ENCODE peak calls at places on chromosomes 11 and 22, in seven cellular contexts. B is neural progenitor cell, G is OCI-LY7, X is GM23338, C is PC-3, O is SK-N-SH, R is MM.1S. Q is an unnamed sample.
A peak's percentile ranks its signal among the peaks of the same experiment; 100 is the strongest.

GRCh38 chr11:119192111-119192510 is 6.8 kb downstream of the NHERF4 start:
- DNase-seq in B (no peak), X (no peak), C (no peak), O (no peak), R (no peak), G (no peak), Q (peak; percentile 49)

GRCh38 chr11:25650319-25650718 is 681.6 kb upstream of the ANO3 start:
- DNase-seq in G (no peak), B (no peak), O (no peak), C (no peak), R (no peak), X (no peak), Q (no peak)

GRCh38 chr11:15779518-15779917 is 576.8 kb downstream of the SOX6 start:
- DNase-seq in R (no peak), B (no peak), C (no peak), X (no peak), O (no peak), G (no peak), Q (no peak)

GRCh38 chr11:118434553-118435232 is 1.6 kb upstream of the KMT2A start:
- DNase-seq in B (peak; percentile 77), X (peak; percentile 73), O (no peak), G (peak; percentile 59), R (peak; percentile 31), C (peak; percentile 49), Q (peak; percentile 73)

GRCh38 chr11:131683666-131684065 is 313.3 kb downstream of the NTM start:
- DNase-seq in R (no peak), X (no peak), O (no peak), B (no peak), C (no peak), G (no peak), Q (no peak)

GRCh38 chr11:78082146-78082545 is 2.5 kb upstream of the NDUFC2 start:
- DNase-seq in R (no peak), B (no peak), O (no peak), X (no peak), C (no peak), G (no peak), Q (no peak)

GRCh38 chr22:43783777-43784176 is 28.3 kb downstream of the EFCAB6 start:
- DNase-seq in O (no peak), B (no peak), R (no peak), C (peak; percentile 2), X (peak; percentile 49), G (no peak), Q (peak; percentile 14)

GRCh38 chr22:20021196-20022181 is 579 bp downstream of the TANGO2 start:
- DNase-seq in X (no peak), B (peak; percentile 47), O (peak; percentile 75), R (peak; percentile 12), C (peak; percentile 46), G (peak; percentile 14), Q (peak; percentile 91)

GRCh38 chr22:27405672-27406388 is 395.7 kb downstream of the MN1 start:
- DNase-seq in B (peak; percentile 80), C (peak; percentile 68), X (peak; percentile 72), R (peak; percentile 11), O (peak; percentile 82), G (peak; percentile 46), Q (peak; percentile 74)

GRCh38 chr22:19870153-19871022 is 15.7 kb upstream of the GNB1L start:
- DNase-seq in B (no peak), C (no peak), X (no peak), G (no peak), R (no peak), O (no peak), Q (no peak)

GRCh38 chr11:82547163-82547560 is 186.5 kb downstream of the FAM181B start:
- DNase-seq in X (no peak), G (no peak), R (no peak), B (peak; percentile 2), C (no peak), O (no peak), Q (no peak)

GRCh38 chr22:49775191-49776052 is 52.3 kb downstream of the BRD1 start:
- DNase-seq in G (no peak), B (no peak), C (no peak), R (no peak), O (no peak), X (no peak), Q (no peak)

GRCh38 chr11:123426766-123427165 is 3.3 kb upstream of the GRAMD1B start:
- DNase-seq in X (no peak), G (no peak), B (no peak), R (no peak), C (no peak), O (no peak), Q (no peak)

GRCh38 chr11:103888541-103888951 is 147.9 kb upstream of the DDI1 start:
- DNase-seq in O (no peak), C (peak; percentile 42), B (no peak), X (no peak), R (no peak), G (no peak), Q (peak; percentile 10)

GRCh38 chr11:123064268-123064657 is 2.3 kb upstream of the HSPA8 start:
- DNase-seq in O (no peak), G (peak; percentile 14), R (no peak), X (no peak), B (no peak), C (no peak), Q (no peak)

GRCh38 chr11:57482782-57483569 is 22.6 kb downstream of the RTN4RL2 start:
- DNase-seq in R (peak; percentile 50), C (peak; percentile 32), B (peak; percentile 83), O (peak; percentile 96), G (peak; percentile 57), X (peak; percentile 88), Q (peak; percentile 74)

GRCh38 chr11:111561801-111562325 is 21.3 kb downstream of the LAYN start:
- DNase-seq in C (peak; percentile 96), R (no peak), G (no peak), O (no peak), B (no peak), X (peak; percentile 67), Q (peak; percentile 90)

GRCh38 chr22:50523806-50524663 is 1.4 kb downstream of the SCO2 start:
- DNase-seq in C (no peak), B (no peak), R (no peak), X (no peak), G (no peak), O (peak; percentile 52), Q (no peak)

GRCh38 chr11:119891392-119891791 is 162.4 kb upstream of the NECTIN1 start:
- DNase-seq in B (no peak), G (no peak), R (no peak), X (no peak), C (no peak), O (peak; percentile 74), Q (no peak)

GRCh38 chr11:134407321-134407828 is 4.7 kb downstream of the B3GAT1 start:
- DNase-seq in C (no peak), O (no peak), B (no peak), R (no peak), X (no peak), G (no peak), Q (no peak)

GRCh38 chr11:123251656-123252344 is 56.8 kb upstream of the CLMP start:
- DNase-seq in B (no peak), O (no peak), X (no peak), G (no peak), R (no peak), C (no peak), Q (peak; percentile 69)

GRCh38 chr11:102196351-102196750 is 86.1 kb downstream of the YAP1 start:
- DNase-seq in O (no peak), X (no peak), B (no peak), C (no peak), R (no peak), G (no peak), Q (no peak)

GRCh38 chr22:30129636-30130035 is 49.4 kb downstream of the HORMAD2 start:
- DNase-seq in R (no peak), X (no peak), C (peak; percentile 35), O (no peak), G (no peak), B (no peak), Q (no peak)

GRCh38 chr11:113106507-113106906 is 145.3 kb downstream of the NCAM1 start:
- DNase-seq in G (no peak), B (no peak), X (no peak), O (no peak), R (no peak), C (no peak), Q (peak; percentile 23)

GRCh38 chr22:22750335-22751042 is 106.1 kb downstream of the GGTLC2 start:
- DNase-seq in X (no peak), R (no peak), B (no peak), C (no peak), O (no peak), G (no peak), Q (no peak)

GRCh38 chr11:59078435-59078834 is 7.7 kb upstream of the GLYATL1B start:
- DNase-seq in R (no peak), X (no peak), C (no peak), O (no peak), B (no peak), G (peak; percentile 65), Q (no peak)
- H3K4me3 ChIP-seq in R (no peak overlapping the region), X (no peak overlapping the region), C (no peak overlapping the region), O (no peak overlapping the region), B (no peak overlapping the region), G (peak overlapping the region; percentile 46), Q (no peak overlapping the region)

GRCh38 chr11:128585498-128586238 is 1.7 kb downstream of the ETS1 start:
- DNase-seq in O (no peak), X (peak; percentile 41), C (no peak), B (peak; percentile 16), G (no peak), R (no peak), Q (no peak)
- TF ChIP-seq EZH2phosphoT487 in O (no peak), X (no peak), C (no peak), B (no peak), G (no peak), R (no peak), Q (no peak)

DNA sequence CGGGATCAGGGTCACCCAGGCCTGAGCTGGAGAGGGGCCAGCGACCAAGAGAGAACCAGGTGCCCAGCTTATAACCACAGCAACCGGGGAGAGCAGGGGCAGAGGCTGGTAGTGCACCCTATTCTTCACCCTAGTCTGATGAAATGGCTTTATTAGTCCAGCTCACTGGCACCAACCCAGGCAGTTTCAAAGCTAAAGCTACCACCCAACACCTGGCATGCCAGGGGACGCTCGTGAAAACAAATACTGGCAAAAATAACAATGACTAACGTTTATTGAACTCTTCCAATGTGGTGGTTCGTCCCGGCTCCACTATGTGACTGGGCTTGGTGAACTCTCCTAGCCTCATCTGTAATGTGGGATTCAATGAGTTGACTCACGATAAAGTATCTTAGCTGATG is 30.6 kb downstream of the SCGB1A1 start:
- DNase-seq in R (peak; percentile 26), B (no peak), X (no peak), G (no peak), O (no peak), C (peak; percentile 96), Q (peak; percentile 10)
- H3K4me2 ChIP-seq in R (peak overlapping the region; percentile 2), B (no peak overlapping the region), X (no peak overlapping the region), G (no peak overlapping the region), O (no peak overlapping the region), C (peak overlapping the region; percentile 57), Q (no peak overlapping the region)

DNA sequence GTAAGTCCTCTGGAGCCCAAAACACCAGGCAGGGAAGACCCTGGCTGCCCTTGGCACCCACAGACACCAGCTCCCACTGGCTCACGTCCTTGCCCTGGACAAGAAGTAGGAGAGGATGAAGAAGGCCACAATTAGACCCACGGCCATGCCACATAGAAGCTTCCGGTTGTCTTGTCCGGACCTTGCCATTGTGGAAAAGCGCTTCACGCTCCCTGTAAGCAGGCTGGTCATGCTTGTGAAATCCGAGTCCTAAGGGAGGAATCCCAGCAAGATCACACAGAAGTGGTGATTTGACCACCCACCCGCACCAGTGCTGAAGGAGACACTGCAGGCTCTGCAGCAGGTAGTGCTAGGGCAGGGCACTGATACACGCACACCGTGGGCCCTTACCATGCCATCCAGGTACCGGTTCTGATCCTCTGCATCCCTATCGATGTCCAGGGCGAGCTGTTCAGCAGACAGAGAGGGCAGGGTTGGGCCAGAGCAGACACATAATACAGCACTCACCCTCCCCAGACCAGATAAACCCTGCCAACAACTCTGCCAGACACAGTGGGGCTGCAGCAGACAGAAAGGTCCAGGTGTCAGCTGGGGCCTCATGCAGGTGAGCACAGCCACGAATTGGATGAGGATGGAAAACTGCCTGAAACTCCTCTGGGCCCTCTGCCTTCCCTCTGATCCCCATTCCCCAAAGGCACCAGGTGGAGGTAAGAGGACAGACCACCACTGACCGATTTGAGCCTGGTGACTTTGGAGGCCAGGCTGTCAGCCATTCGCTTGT is 1.8 kb downstream of the BET1L start:
- DNase-seq in B (no peak), X (no peak), C (no peak), R (no peak), G (no peak), O (no peak), Q (no peak)
- H3K4me3 ChIP-seq in B (no peak overlapping the region), X (peak overlapping the region; percentile 96), C (peak overlapping the region; percentile 91), R (no peak overlapping the region), G (no peak overlapping the region), O (no peak overlapping the region), Q (peak overlapping the region; percentile 93)